ENCODE peak calls at places on chromosomes 7 and 10, in four cellular contexts. One of them, this sample, is unnamed.

GRCh38 chr7:34339061-34339526 is 318.9 kb upstream of the NPSR1 start:
- DNase-seq in cardiac muscle cell: no peak
- DNase-seq in stomach: no peak
- DNase-seq in ovary: no peak
- DNase-seq in this sample: no peak

GRCh38 chr10:132325969-132326889 is 5.8 kb upstream of the LRRC27 start:
- DNase-seq in cardiac muscle cell: no peak
- DNase-seq in stomach: no peak
- DNase-seq in ovary: no peak
- DNase-seq in this sample: no peak

GRCh38 chr10:127556911-127557310 is 7.8 kb downstream of the NPS start:
- DNase-seq in cardiac muscle cell: no peak
- DNase-seq in stomach: no peak
- DNase-seq in ovary: peak; percentile 48
- DNase-seq in this sample: peak; percentile 69

GRCh38 chr10:24344279-24344678 is 135.3 kb downstream of the KIAA1217 start:
- DNase-seq in cardiac muscle cell: peak; percentile 97
- DNase-seq in stomach: no peak
- DNase-seq in ovary: no peak
- DNase-seq in this sample: peak; percentile 77

GRCh38 chr10:74293686-74294365 is 142.8 kb downstream of the ADK start:
- DNase-seq in cardiac muscle cell: peak; percentile 55
- DNase-seq in stomach: no peak
- DNase-seq in ovary: no peak
- DNase-seq in this sample: no peak

GRCh38 chr10:103915794-103916193 is 2.2 kb downstream of the STN1 start:
- DNase-seq in cardiac muscle cell: peak; percentile 24
- DNase-seq in stomach: peak; percentile 36
- DNase-seq in ovary: no peak
- DNase-seq in this sample: no peak

GRCh38 chr10:1049425-1049958 is 573 bp upstream of the IDI1 start:
- DNase-seq in cardiac muscle cell: no peak
- DNase-seq in stomach: peak; percentile 42
- DNase-seq in ovary: no peak
- DNase-seq in this sample: no peak

GRCh38 chr7:83465643-83466042 is 183.3 kb downstream of the SEMA3E start:
- DNase-seq in cardiac muscle cell: no peak
- DNase-seq in stomach: no peak
- DNase-seq in ovary: no peak
- DNase-seq in this sample: no peak

GRCh38 chr7:98168181-98168903 is 42.9 kb upstream of the BHLHA15 start:
- DNase-seq in cardiac muscle cell: peak; percentile 70
- DNase-seq in stomach: peak; percentile 73
- DNase-seq in ovary: peak; percentile 51
- DNase-seq in this sample: peak; percentile 52

GRCh38 chr10:110431659-110432058 is 66.0 kb upstream of the DUSP5 start:
- DNase-seq in cardiac muscle cell: no peak
- DNase-seq in stomach: peak; percentile 23
- DNase-seq in ovary: no peak
- DNase-seq in this sample: no peak

GRCh38 chr10:100569687-100570517 is 34.2 kb downstream of the HIF1AN start:
- DNase-seq in cardiac muscle cell: no peak
- DNase-seq in stomach: no peak
- DNase-seq in ovary: no peak
- DNase-seq in this sample: no peak

GRCh38 chr10:35707642-35708425 is 65.7 kb upstream of the FZD8 start:
- DNase-seq in cardiac muscle cell: no peak
- DNase-seq in stomach: no peak
- DNase-seq in ovary: no peak
- DNase-seq in this sample: no peak

GRCh38 chr10:76649723-76650127 is 987.9 kb downstream of the KCNMA1 start:
- DNase-seq in cardiac muscle cell: peak; percentile 10
- DNase-seq in stomach: peak; percentile 32
- DNase-seq in ovary: no peak
- DNase-seq in this sample: peak; percentile 7

GRCh38 chr10:31557854-31558253 is 238.8 kb downstream of the ZEB1 start:
- DNase-seq in cardiac muscle cell: no peak
- DNase-seq in stomach: no peak
- DNase-seq in ovary: no peak
- DNase-seq in this sample: no peak

GRCh38 chr7:51620690-51621089 is 304.1 kb upstream of the COBL start:
- DNase-seq in cardiac muscle cell: no peak
- DNase-seq in stomach: no peak
- DNase-seq in ovary: no peak
- DNase-seq in this sample: no peak

GRCh38 chr10:2921956-2922680 is 145.2 kb upstream of the PFKP start:
- DNase-seq in cardiac muscle cell: no peak
- DNase-seq in stomach: no peak
- DNase-seq in ovary: no peak
- DNase-seq in this sample: no peak

GRCh38 chr7:44396498-44396897 is 71.1 kb upstream of the CAMK2B start:
- DNase-seq in cardiac muscle cell: no peak
- DNase-seq in stomach: no peak
- DNase-seq in ovary: no peak
- DNase-seq in this sample: no peak

GRCh38 chr10:61634711-61635110 is 28.0 kb upstream of the CABCOCO1 start:
- DNase-seq in cardiac muscle cell: peak; percentile 37
- DNase-seq in stomach: no peak
- DNase-seq in ovary: no peak
- DNase-seq in this sample: no peak

GRCh38 chr10:14601872-14602725 is 172.6 kb downstream of the FAM107B start:
- DNase-seq in cardiac muscle cell: peak; percentile 60
- DNase-seq in stomach: peak; percentile 72
- DNase-seq in ovary: no peak
- DNase-seq in this sample: peak; percentile 60

GRCh38 chr7:47991741-47992311 is 12.4 kb upstream of the HUS1 start:
- DNase-seq in cardiac muscle cell: peak; percentile 86
- DNase-seq in stomach: peak; percentile 77
- DNase-seq in ovary: peak; percentile 78
- DNase-seq in this sample: peak; percentile 84

GRCh38 chr7:97499204-97499603 is 232.7 kb upstream of the TAC1 start:
- DNase-seq in cardiac muscle cell: peak; percentile 20
- DNase-seq in stomach: peak; percentile 26
- DNase-seq in ovary: no peak
- DNase-seq in this sample: peak; percentile 42

GRCh38 chr10:116201011-116201410 is 72.0 kb downstream of the GFRA1 start:
- DNase-seq in cardiac muscle cell: no peak
- DNase-seq in stomach: no peak
- DNase-seq in ovary: no peak
- DNase-seq in this sample: no peak

GRCh38 chr10:68665841-68666240 is 55.2 kb upstream of the CCAR1 start:
- DNase-seq in cardiac muscle cell: peak; percentile 47
- DNase-seq in stomach: no peak
- DNase-seq in ovary: no peak
- DNase-seq in this sample: no peak

GRCh38 chr7:117715784-117716445 is 157.3 kb downstream of the CTTNBP2 start:
- DNase-seq in cardiac muscle cell: peak; percentile 80
- DNase-seq in stomach: no peak
- DNase-seq in ovary: no peak
- DNase-seq in this sample: peak; percentile 78

GRCh38 chr7:10079572-10079971 is 894.1 kb upstream of the PHF14 start:
- DNase-seq in cardiac muscle cell: no peak
- DNase-seq in stomach: no peak
- DNase-seq in ovary: no peak
- DNase-seq in this sample: no peak

GRCh38 chr7:13496971-13497370 is 492.5 kb downstream of the ETV1 start:
- DNase-seq in cardiac muscle cell: peak; percentile 4
- DNase-seq in stomach: no peak
- DNase-seq in ovary: no peak
- DNase-seq in this sample: no peak

GRCh38 chr10:59176241-59177030 is at the start of gene PHYHIPL:
- DNase-seq in cardiac muscle cell: no peak
- DNase-seq in stomach: no peak
- DNase-seq in ovary: peak; percentile 36
- DNase-seq in this sample: peak; percentile 14

GRCh38 chr10:101771380-101771779 is 4.5 kb downstream of the FGF8 start:
- DNase-seq in cardiac muscle cell: no peak
- DNase-seq in stomach: peak; percentile 22
- DNase-seq in ovary: peak; percentile 25
- DNase-seq in this sample: no peak

GRCh38 chr7:106057204-106057961 is 54.7 kb downstream of the SYPL1 start:
- DNase-seq in cardiac muscle cell: no peak
- DNase-seq in stomach: no peak
- DNase-seq in ovary: no peak
- DNase-seq in this sample: no peak
- H3K4me1 ChIP-seq in cardiac muscle cell: no peaks in the 10 kb centered on the region
- H3K4me1 ChIP-seq in stomach: peaks cover 17% of the 10 kb centered on the region
- H3K4me1 ChIP-seq in ovary: no peaks in the 10 kb centered on the region
- H3K4me1 ChIP-seq in this sample: peaks cover 20% of the 10 kb centered on the region

DNA sequence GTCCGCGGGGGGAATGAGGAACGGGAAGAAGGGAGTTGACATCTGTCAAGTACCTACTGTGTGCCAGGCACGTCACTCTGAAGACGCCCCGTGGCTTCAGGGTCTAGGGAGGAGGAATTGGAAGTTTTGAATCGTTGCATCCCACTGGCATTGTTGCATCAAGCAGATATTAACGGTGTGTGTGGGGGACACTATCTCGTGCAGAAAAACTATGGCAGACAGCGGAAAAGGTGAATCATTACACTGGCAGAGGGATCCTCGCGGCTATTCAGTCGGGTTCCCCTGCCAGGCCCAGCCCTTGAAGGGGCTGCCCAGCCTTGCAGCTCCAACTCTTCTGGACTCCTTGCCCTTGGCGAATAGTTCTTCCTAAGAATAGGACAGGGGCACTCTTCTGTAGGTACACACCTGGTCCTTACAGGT is 1.0 kb upstream of the KIAA1549 start:
- DNase-seq in cardiac muscle cell: peak; percentile 17
- DNase-seq in stomach: no peak
- DNase-seq in ovary: no peak
- DNase-seq in this sample: no peak
- H3K4me3 ChIP-seq in cardiac muscle cell: peak overlapping the region; percentile 51
- H3K4me3 ChIP-seq in stomach: peak overlapping the region; percentile 67
- H3K4me3 ChIP-seq in ovary: peak overlapping the region; percentile 43
- H3K4me3 ChIP-seq in this sample: no peak overlapping the region

GRCh38 chr7:2554654-2555053 is 670 bp downstream of the BRAT1 start:
- DNase-seq in cardiac muscle cell: no peak
- DNase-seq in stomach: no peak
- DNase-seq in ovary: no peak
- DNase-seq in this sample: no peak

GRCh38 chr7:2551418-2551817 is 3.9 kb downstream of the BRAT1 start:
- DNase-seq in cardiac muscle cell: no peak
- DNase-seq in stomach: no peak
- DNase-seq in ovary: peak; percentile 44
- DNase-seq in this sample: no peak

GRCh38 chr7:2553108-2553507 is 2.2 kb downstream of the BRAT1 start:
- DNase-seq in cardiac muscle cell: no peak
- DNase-seq in stomach: no peak
- DNase-seq in ovary: no peak
- DNase-seq in this sample: no peak

GRCh38 chr7:2555121-2556052 is at the start of gene BRAT1:
- DNase-seq in cardiac muscle cell: peak; percentile 96
- DNase-seq in stomach: peak; percentile 99
- DNase-seq in ovary: peak; percentile 98
- DNase-seq in this sample: peak; percentile 97

GRCh38 chr7:2553831-2554581 is 1.3 kb downstream of the BRAT1 start:
- DNase-seq in cardiac muscle cell: no peak
- DNase-seq in stomach: no peak
- DNase-seq in ovary: peak; percentile 37
- DNase-seq in this sample: no peak
- H3K4me1 ChIP-seq in cardiac muscle cell: peaks cover 14% of the 10 kb centered on the region
- H3K4me1 ChIP-seq in stomach: peaks cover 27% of the 10 kb centered on the region
- H3K4me1 ChIP-seq in ovary: peaks cover 9% of the 10 kb centered on the region
- H3K4me1 ChIP-seq in this sample: peaks cover 10% of the 10 kb centered on the region

GRCh38 chr7:29606830-29607229 is 43.2 kb downstream of the PRR15 start:
- DNase-seq in cardiac muscle cell: no peak
- DNase-seq in stomach: no peak
- DNase-seq in ovary: no peak
- DNase-seq in this sample: no peak

GRCh38 chr7:29606287-29606721 is 42.7 kb downstream of the PRR15 start:
- DNase-seq in cardiac muscle cell: peak; percentile 75
- DNase-seq in stomach: no peak
- DNase-seq in ovary: peak; percentile 58
- DNase-seq in this sample: no peak

GRCh38 chr7:29607259-29607658 is 43.6 kb downstream of the PRR15 start:
- DNase-seq in cardiac muscle cell: no peak
- DNase-seq in stomach: no peak
- DNase-seq in ovary: no peak
- DNase-seq in this sample: no peak

GRCh38 chr7:29604702-29605101 is 41.1 kb downstream of the PRR15 start:
- DNase-seq in cardiac muscle cell: no peak
- DNase-seq in stomach: no peak
- DNase-seq in ovary: no peak
- DNase-seq in this sample: no peak

DNA sequence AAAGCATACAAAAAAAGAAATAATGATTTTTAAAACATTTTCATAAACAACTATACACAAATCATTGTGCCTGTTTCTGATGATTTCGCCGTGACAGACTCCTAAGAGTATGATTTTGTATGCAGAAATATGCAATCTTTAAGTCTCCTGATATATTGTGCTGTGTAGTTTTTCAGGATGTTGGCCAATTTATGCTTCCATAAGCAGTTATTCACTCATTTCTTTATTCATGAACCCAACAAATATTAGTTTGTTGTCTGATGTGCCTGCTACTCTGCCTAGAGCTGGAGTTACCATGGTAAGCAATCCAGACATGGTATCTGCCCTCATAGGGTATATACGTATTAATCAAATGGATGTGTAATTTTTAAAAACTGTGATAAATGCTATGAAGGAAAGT is 40.4 kb downstream of the PRR15 start:
- DNase-seq in cardiac muscle cell: no peak
- DNase-seq in stomach: no peak
- DNase-seq in ovary: no peak
- DNase-seq in this sample: no peak
- H3K4me3 ChIP-seq in cardiac muscle cell: no peak overlapping the region
- H3K4me3 ChIP-seq in stomach: no peak overlapping the region
- H3K4me3 ChIP-seq in ovary: no peak overlapping the region
- H3K4me3 ChIP-seq in this sample: no peak overlapping the region

GRCh38 chr7:134931487-134931886 is 54.8 kb upstream of the AGBL3 start:
- DNase-seq in cardiac muscle cell: peak; percentile 65
- DNase-seq in stomach: no peak
- DNase-seq in ovary: no peak
- DNase-seq in this sample: no peak
- H3K4me1 ChIP-seq in cardiac muscle cell: no peaks in the 10 kb centered on the region
- H3K4me1 ChIP-seq in stomach: peaks cover 17% of the 10 kb centered on the region
- H3K4me1 ChIP-seq in ovary: peaks cover 17% of the 10 kb centered on the region
- H3K4me1 ChIP-seq in this sample: no peaks in the 10 kb centered on the region

DNA sequence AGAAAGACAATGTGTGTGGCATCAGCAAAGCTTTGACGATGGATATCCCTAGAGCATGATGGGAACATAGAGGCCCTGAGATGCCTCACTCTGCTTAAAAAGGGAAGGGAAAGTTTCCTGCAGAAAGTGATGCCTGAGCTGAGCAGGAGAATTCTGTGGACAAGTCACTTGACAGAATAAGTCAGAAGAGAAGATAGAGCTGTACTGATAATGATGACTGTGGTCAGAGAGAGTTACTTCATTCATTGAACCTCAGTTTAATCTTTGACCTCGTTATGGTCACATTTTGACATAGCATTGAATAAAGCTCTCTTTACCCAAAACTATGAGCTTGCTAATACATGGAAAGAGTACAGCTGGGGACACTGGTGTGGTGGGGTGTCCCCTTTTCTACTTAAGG is 7.6 kb downstream of the CUBN start:
- DNase-seq in cardiac muscle cell: peak; percentile 35
- DNase-seq in stomach: no peak
- DNase-seq in ovary: no peak
- DNase-seq in this sample: no peak
- H3K4me3 ChIP-seq in cardiac muscle cell: no peak overlapping the region
- H3K4me3 ChIP-seq in stomach: no peak overlapping the region
- H3K4me3 ChIP-seq in ovary: no peak overlapping the region
- H3K4me3 ChIP-seq in this sample: no peak overlapping the region

GRCh38 chr10:63258920-63259678 is 126.0 kb downstream of the NRBF2 start:
- DNase-seq in cardiac muscle cell: no peak
- DNase-seq in stomach: no peak
- DNase-seq in ovary: no peak
- DNase-seq in this sample: no peak
- H3K4me1 ChIP-seq in cardiac muscle cell: peaks cover 33% of the 10 kb centered on the region
- H3K4me1 ChIP-seq in stomach: peaks cover 52% of the 10 kb centered on the region
- H3K4me1 ChIP-seq in ovary: peaks cover 14% of the 10 kb centered on the region
- H3K4me1 ChIP-seq in this sample: peaks cover 66% of the 10 kb centered on the region